ENCODE peak calls at places on chromosomes 16 and 17, in five cellular contexts. One of them, this sample, is unnamed.

GRCh38 chr16:3689731-3690130 is 27.6 kb downstream of the TRAP1 start:
- DNase-seq in pancreas: peak
- DNase-seq in WTC11: no peak
- DNase-seq in bronchial epithelial cell: no peak
- DNase-seq in WERI-Rb-1: no peak
- DNase-seq in this sample: no peak

GRCh38 chr16:65540913-65541312 is 419.1 kb upstream of the CDH11 start:
- DNase-seq in pancreas: no peak
- DNase-seq in WTC11: no peak
- DNase-seq in bronchial epithelial cell: no peak
- DNase-seq in WERI-Rb-1: no peak
- DNase-seq in this sample: no peak

GRCh38 chr17:45405250-45406086 is 27.2 kb downstream of the ARHGAP27 start:
- DNase-seq in pancreas: no peak
- DNase-seq in WTC11: peak
- DNase-seq in bronchial epithelial cell: no peak
- DNase-seq in WERI-Rb-1: peak
- DNase-seq in this sample: peak

GRCh38 chr17:77493238-77493812 is 352.6 kb downstream of the SEC14L1 start:
- DNase-seq in pancreas: no peak
- DNase-seq in WTC11: peak
- DNase-seq in bronchial epithelial cell: no peak
- DNase-seq in WERI-Rb-1: peak
- DNase-seq in this sample: no peak

GRCh38 chr17:41284546-41284945 is 9.0 kb downstream of the KRTAP9-7 start:
- DNase-seq in pancreas: no peak
- DNase-seq in WTC11: no peak
- DNase-seq in bronchial epithelial cell: peak
- DNase-seq in WERI-Rb-1: no peak
- DNase-seq in this sample: no peak

GRCh38 chr17:41186872-41187271 is 2.2 kb upstream of the KRTAP4-1 start:
- DNase-seq in pancreas: no peak
- DNase-seq in WTC11: no peak
- DNase-seq in bronchial epithelial cell: no peak
- DNase-seq in WERI-Rb-1: no peak
- DNase-seq in this sample: no peak

GRCh38 chr17:1241904-1242303 is 28.3 kb upstream of the BHLHA9 start:
- DNase-seq in pancreas: no peak
- DNase-seq in WTC11: no peak
- DNase-seq in bronchial epithelial cell: no peak
- DNase-seq in WERI-Rb-1: no peak
- DNase-seq in this sample: no peak

GRCh38 chr17:59786536-59787319 is 79.3 kb downstream of the VMP1 start:
- DNase-seq in pancreas: no peak
- DNase-seq in WTC11: no peak
- DNase-seq in bronchial epithelial cell: peak
- DNase-seq in WERI-Rb-1: no peak
- DNase-seq in this sample: no peak

GRCh38 chr16:27717726-27718125 is 167.8 kb downstream of the KATNIP start:
- DNase-seq in pancreas: no peak
- DNase-seq in WTC11: no peak
- DNase-seq in bronchial epithelial cell: no peak
- DNase-seq in WERI-Rb-1: peak
- DNase-seq in this sample: no peak

GRCh38 chr17:2904135-2904534 is 107.9 kb downstream of the RAP1GAP2 start:
- DNase-seq in pancreas: peak
- DNase-seq in WTC11: no peak
- DNase-seq in bronchial epithelial cell: no peak
- DNase-seq in WERI-Rb-1: peak
- DNase-seq in this sample: no peak

GRCh38 chr16:72099377-72099818 is 5.8 kb downstream of the DHX38 start:
- DNase-seq in pancreas: no peak
- DNase-seq in WTC11: peak
- DNase-seq in bronchial epithelial cell: peak
- DNase-seq in WERI-Rb-1: peak
- DNase-seq in this sample: peak

GRCh38 chr16:70523621-70524405 is at the start of gene SF3B3:
- DNase-seq in pancreas: peak
- DNase-seq in WTC11: peak
- DNase-seq in bronchial epithelial cell: peak
- DNase-seq in WERI-Rb-1: no peak
- DNase-seq in this sample: no peak

GRCh38 chr16:8936421-8936820 is 27.3 kb downstream of the USP7 start:
- DNase-seq in pancreas: no peak
- DNase-seq in WTC11: peak
- DNase-seq in bronchial epithelial cell: peak
- DNase-seq in WERI-Rb-1: peak
- DNase-seq in this sample: no peak

GRCh38 chr16:12440233-12440530 is 363.5 kb downstream of the CPPED1 start:
- DNase-seq in pancreas: no peak
- DNase-seq in WTC11: no peak
- DNase-seq in bronchial epithelial cell: no peak
- DNase-seq in WERI-Rb-1: no peak
- DNase-seq in this sample: no peak

GRCh38 chr16:1964046-1964505 is 550 bp downstream of the RPS2 start:
- DNase-seq in pancreas: peak
- DNase-seq in WTC11: no peak
- DNase-seq in bronchial epithelial cell: no peak
- DNase-seq in WERI-Rb-1: no peak
- DNase-seq in this sample: no peak
- TF ChIP-seq CTCF in pancreas: no peak
- TF ChIP-seq CTCF in WTC11: no peak
- TF ChIP-seq CTCF in bronchial epithelial cell: peak
- TF ChIP-seq CTCF in WERI-Rb-1: peak
- TF ChIP-seq CTCF in this sample: no peak

GRCh38 chr17:27888945-27889344 is 4.2 kb downstream of the LYRM9 start:
- DNase-seq in pancreas: peak
- DNase-seq in WTC11: peak
- DNase-seq in bronchial epithelial cell: no peak
- DNase-seq in WERI-Rb-1: no peak
- DNase-seq in this sample: no peak
- TF ChIP-seq CTCF in pancreas: no peak
- TF ChIP-seq CTCF in WTC11: no peak
- TF ChIP-seq CTCF in bronchial epithelial cell: no peak
- TF ChIP-seq CTCF in WERI-Rb-1: no peak
- TF ChIP-seq CTCF in this sample: no peak

GRCh38 chr17:38867179-38867994 is 2.5 kb upstream of the LASP1 start:
- DNase-seq in pancreas: peak
- DNase-seq in WTC11: peak
- DNase-seq in bronchial epithelial cell: peak
- DNase-seq in WERI-Rb-1: peak
- DNase-seq in this sample: no peak

GRCh38 chr17:38870259-38871165 is 654 bp downstream of the LASP1 start:
- DNase-seq in pancreas: peak
- DNase-seq in WTC11: peak
- DNase-seq in bronchial epithelial cell: peak
- DNase-seq in WERI-Rb-1: peak
- DNase-seq in this sample: peak

GRCh38 chr17:38868095-38868967 is 1.5 kb upstream of the LASP1 start:
- DNase-seq in pancreas: peak
- DNase-seq in WTC11: no peak
- DNase-seq in bronchial epithelial cell: peak
- DNase-seq in WERI-Rb-1: no peak
- DNase-seq in this sample: no peak

GRCh38 chr17:38869647-38870258 is at the start of gene LASP1:
- DNase-seq in pancreas: peak
- DNase-seq in WTC11: peak
- DNase-seq in bronchial epithelial cell: peak
- DNase-seq in WERI-Rb-1: peak
- DNase-seq in this sample: peak

GRCh38 chr17:38868968-38869646 is 751 bp upstream of the LASP1 start:
- DNase-seq in pancreas: peak
- DNase-seq in WTC11: peak
- DNase-seq in bronchial epithelial cell: peak
- DNase-seq in WERI-Rb-1: peak
- DNase-seq in this sample: peak
- TF ChIP-seq CTCF in pancreas: no peak
- TF ChIP-seq CTCF in WTC11: no peak
- TF ChIP-seq CTCF in bronchial epithelial cell: peak
- TF ChIP-seq CTCF in WERI-Rb-1: peak
- TF ChIP-seq CTCF in this sample: peak

GRCh38 chr16:15996432-15997109 is 47.2 kb downstream of the ABCC1 start:
- DNase-seq in pancreas: peak
- DNase-seq in WTC11: no peak
- DNase-seq in bronchial epithelial cell: peak
- DNase-seq in WERI-Rb-1: no peak
- DNase-seq in this sample: no peak
- TF ChIP-seq CTCF in pancreas: no peak
- TF ChIP-seq CTCF in WTC11: no peak
- TF ChIP-seq CTCF in bronchial epithelial cell: no peak
- TF ChIP-seq CTCF in WERI-Rb-1: no peak
- TF ChIP-seq CTCF in this sample: no peak

GRCh38 chr17:35117984-35118383 is 1.7 kb downstream of the RAD51D start:
- DNase-seq in pancreas: no peak
- DNase-seq in WTC11: no peak
- DNase-seq in bronchial epithelial cell: peak
- DNase-seq in WERI-Rb-1: no peak
- DNase-seq in this sample: no peak
- TF ChIP-seq CTCF in pancreas: no peak
- TF ChIP-seq CTCF in WTC11: no peak
- TF ChIP-seq CTCF in bronchial epithelial cell: peak
- TF ChIP-seq CTCF in WERI-Rb-1: no peak
- TF ChIP-seq CTCF in this sample: no peak

GRCh38 chr17:15981646-15982580 is 17.6 kb downstream of the ZSWIM7 start:
- DNase-seq in pancreas: no peak
- DNase-seq in WTC11: no peak
- DNase-seq in bronchial epithelial cell: peak
- DNase-seq in WERI-Rb-1: no peak
- DNase-seq in this sample: no peak
- TF ChIP-seq CTCF in pancreas: no peak
- TF ChIP-seq CTCF in WTC11: no peak
- TF ChIP-seq CTCF in bronchial epithelial cell: no peak
- TF ChIP-seq CTCF in WERI-Rb-1: no peak
- TF ChIP-seq CTCF in this sample: no peak